ENCODE peak calls at places on chromosomes 7 and 10, in nine cellular contexts. I is small intestine, Q is activated T-cell treated with anti-CD3 and anti-CD28 coated beads for 1 hour, K is transverse colon, T is Peyer's patch, X is HuH-7.5, S is astrocyte of the spinal cord, F is HCEC 1CT, M is glomerular endothelial cell. L is an unnamed sample.

GRCh38 chr7:102024769-102025391 is 207.5 kb downstream of the CUX1 start:
- DNase-seq in I (peak; percentile 87), Q (no peak), K (peak; percentile 15), T (peak; percentile 59), X (peak; percentile 66), S (no peak), F (no peak), M (no peak), L (no peak)

GRCh38 chr10:63421591-63421990 is 44.2 kb downstream of the JMJD1C start:
- DNase-seq in I (peak; percentile 23), Q (no peak), K (no peak), T (no peak), X (no peak), S (no peak), F (no peak), M (no peak), L (no peak)

GRCh38 chr7:22351329-22351692 is 5.6 kb downstream of the RAPGEF5 start:
- DNase-seq in I (peak; percentile 89), Q (no peak), K (no peak), T (no peak), X (peak; percentile 38), S (no peak), F (no peak), M (no peak), L (no peak)

GRCh38 chr10:80739963-80740715 is 202.4 kb downstream of the SH2D4B start:
- DNase-seq in I (no peak), Q (no peak), K (no peak), T (no peak), X (no peak), S (no peak), F (no peak), M (no peak), L (no peak)

GRCh38 chr7:89549768-89550167 is 604.5 kb upstream of the STEAP1 start:
- DNase-seq in I (no peak), Q (no peak), K (no peak), T (no peak), X (no peak), S (no peak), F (no peak), M (no peak), L (no peak)

GRCh38 chr10:31819393-31819820 is 109.2 kb downstream of the ARHGAP12 start:
- DNase-seq in I (no peak), Q (no peak), K (no peak), T (no peak), X (no peak), S (no peak), F (no peak), M (no peak), L (no peak)

GRCh38 chr10:60394444-60394843 is 4.8 kb upstream of the ANK3 start:
- DNase-seq in I (no peak), Q (no peak), K (no peak), T (no peak), X (no peak), S (no peak), F (no peak), M (no peak), L (no peak)

GRCh38 chr7:121328508-121329459 is at the start of gene WNT16:
- DNase-seq in I (no peak), Q (no peak), K (no peak), T (no peak), X (no peak), S (no peak), F (no peak), M (no peak), L (no peak)

GRCh38 chr7:155803418-155804376 is 8.6 kb downstream of the SHH start:
- DNase-seq in I (no peak), Q (no peak), K (peak; percentile 82), T (peak; percentile 74), X (no peak), S (no peak), F (no peak), M (no peak), L (no peak)

GRCh38 chr10:13505040-13505680 is 23.7 kb downstream of the BEND7 start:
- DNase-seq in I (no peak), Q (no peak), K (no peak), T (no peak), X (no peak), S (no peak), F (no peak), M (no peak), L (no peak)

GRCh38 chr10:61458031-61458430 is 4.8 kb upstream of the TMEM26 start:
- DNase-seq in I (no peak), Q (no peak), K (no peak), T (no peak), X (no peak), S (no peak), F (no peak), M (no peak), L (no peak)

GRCh38 chr10:36450385-36450784 is 675.0 kb upstream of the ANKRD30A start:
- DNase-seq in I (no peak), Q (no peak), K (no peak), T (no peak), X (no peak), S (peak; percentile 37), F (peak; percentile 39), M (no peak), L (no peak)

GRCh38 chr10:122276611-122277205 is 5.6 kb downstream of the BTBD16 start:
- DNase-seq in I (no peak), Q (no peak), K (no peak), T (no peak), X (no peak), S (peak; percentile 48), F (peak; percentile 69), M (no peak), L (peak; percentile 65)

GRCh38 chr10:28763471-28763870 is 86.2 kb downstream of the BAMBI start:
- DNase-seq in I (no peak), Q (no peak), K (no peak), T (no peak), X (no peak), S (no peak), F (no peak), M (no peak), L (no peak)

GRCh38 chr10:12748186-12748585 is 253.3 kb downstream of the CCDC3 start:
- DNase-seq in I (no peak), Q (no peak), K (no peak), T (no peak), X (no peak), S (peak; percentile 19), F (no peak), M (no peak), L (no peak)

GRCh38 chr7:91228327-91228726 is 35.9 kb upstream of the FZD1 start:
- DNase-seq in I (no peak), Q (no peak), K (no peak), T (no peak), X (no peak), S (peak; percentile 44), F (peak; percentile 66), M (no peak), L (no peak)

GRCh38 chr7:148481965-148482626 is 108.5 kb upstream of the C7orf33 start:
- DNase-seq in I (no peak), Q (no peak), K (no peak), T (no peak), X (no peak), S (no peak), F (no peak), M (no peak), L (no peak)

GRCh38 chr7:127907110-127907509 is 124.1 kb downstream of the LRRC4 start:
- DNase-seq in I (no peak), Q (no peak), K (no peak), T (no peak), X (no peak), S (no peak), F (no peak), M (no peak), L (no peak)

GRCh38 chr7:100374601-100375000 is 1.3 kb downstream of the PILRA start:
- DNase-seq in I (no peak), Q (no peak), K (no peak), T (no peak), X (no peak), S (no peak), F (no peak), M (no peak), L (no peak)

GRCh38 chr10:53140516-53140915 is 367.9 kb upstream of the MBL2 start:
- DNase-seq in I (no peak), Q (no peak), K (no peak), T (no peak), X (no peak), S (peak; percentile 41), F (no peak), M (no peak), L (no peak)

GRCh38 chr7:158142657-158143056 is 445.0 kb downstream of the PTPRN2 start:
- DNase-seq in I (no peak), Q (no peak), K (no peak), T (no peak), X (no peak), S (no peak), F (no peak), M (no peak), L (no peak)

GRCh38 chr7:1536768-1537630 is 6.5 kb downstream of the MAFK start:
- DNase-seq in I (peak; percentile 91), Q (no peak), K (peak; percentile 91), T (peak; percentile 89), X (peak; percentile 99), S (peak; percentile 99), F (peak; percentile 98), M (peak; percentile 71), L (peak; percentile 98)

GRCh38 chr10:89555688-89556445 is 20.5 kb upstream of the SLC16A12 start:
- DNase-seq in I (no peak), Q (no peak), K (no peak), T (no peak), X (no peak), S (peak; percentile 36), F (peak; percentile 30), M (no peak), L (peak; percentile 16)

GRCh38 chr10:97400665-97401454 is at the start of gene RRP12:
- DNase-seq in I (peak; percentile 99), Q (peak; percentile 63), K (peak; percentile 90), T (peak; percentile 76), X (peak; percentile 96), S (peak; percentile 96), F (peak; percentile 97), M (peak; percentile 98), L (peak; percentile 99)

GRCh38 chr7:43876976-43877745 is 7.8 kb upstream of the MRPS24 start:
- DNase-seq in I (no peak), Q (no peak), K (no peak), T (no peak), X (no peak), S (no peak), F (no peak), M (no peak), L (no peak)

GRCh38 chr10:58511765-58512469 is 755 bp upstream of the BICC1 start:
- DNase-seq in I (peak; percentile 5), Q (no peak), K (peak; percentile 19), T (peak; percentile 43), X (peak; percentile 63), S (no peak), F (peak; percentile 27), M (no peak), L (no peak)

GRCh38 chr7:100752994-100753393 is 19.6 kb downstream of the ZAN start:
- DNase-seq in I (no peak), Q (no peak), K (no peak), T (no peak), X (no peak), S (no peak), F (no peak), M (no peak), L (no peak)

GRCh38 chr10:33157108-33157507 is 177.4 kb downstream of the NRP1 start:
- DNase-seq in I (no peak), Q (no peak), K (no peak), T (no peak), X (no peak), S (peak; percentile 63), F (peak; percentile 82), M (no peak), L (peak; percentile 33)

GRCh38 chr7:116173051-116174028 is 37.0 kb upstream of the TES start:
- DNase-seq in I (peak; percentile 63), Q (peak; percentile 3), K (no peak), T (no peak), X (peak; percentile 36), S (peak; percentile 77), F (peak; percentile 64), M (peak; percentile 56), L (peak; percentile 42)

GRCh38 chr10:122128357-122128756 is 139.4 kb downstream of the TACC2 start:
- DNase-seq in I (no peak), Q (no peak), K (peak; percentile 52), T (no peak), X (no peak), S (peak; percentile 39), F (peak; percentile 46), M (no peak), L (no peak)

GRCh38 chr7:101968720-101969466 is 151.5 kb downstream of the CUX1 start:
- DNase-seq in I (no peak), Q (no peak), K (no peak), T (no peak), X (no peak), S (no peak), F (no peak), M (no peak), L (no peak)

L was measured in HFFc6.